ENCODE peak calls at places on chromosomes 2 and 18, in four cellular contexts. One of them, this sample, is unnamed.
A peak's percentile ranks its signal among the peaks of the same experiment; 100 is the strongest.

GRCh38 chr18:60391571-60392226 is 19.1 kb upstream of the MC4R start:
- DNase-seq in PC-3: no peak
- DNase-seq in A549: no peak
- DNase-seq in SIG-M5: no peak
- DNase-seq in this sample: no peak

GRCh38 chr18:5997361-5997760 is 102.0 kb upstream of the TMEM200C start:
- DNase-seq in PC-3: no peak
- DNase-seq in A549: no peak
- DNase-seq in SIG-M5: no peak
- DNase-seq in this sample: no peak

GRCh38 chr2:174794851-174795374 is 30.6 kb upstream of the CHRNA1 start:
- DNase-seq in PC-3: no peak
- DNase-seq in A549: no peak
- DNase-seq in SIG-M5: no peak
- DNase-seq in this sample: no peak

GRCh38 chr18:3554091-3554601 is 104.2 kb downstream of the TGIF1 start:
- DNase-seq in PC-3: no peak
- DNase-seq in A549: no peak
- DNase-seq in SIG-M5: no peak
- DNase-seq in this sample: peak; percentile 47

GRCh38 chr2:143071185-143071876 is 57.9 kb upstream of the ARHGAP15 start:
- DNase-seq in PC-3: peak; percentile 53
- DNase-seq in A549: no peak
- DNase-seq in SIG-M5: no peak
- DNase-seq in this sample: no peak

GRCh38 chr2:85605406-85606115 is 3.1 kb upstream of the TMEM150A start:
- DNase-seq in PC-3: no peak
- DNase-seq in A549: no peak
- DNase-seq in SIG-M5: no peak
- DNase-seq in this sample: no peak

GRCh38 chr2:149458502-149458901 is 128.1 kb downstream of the LYPD6 start:
- DNase-seq in PC-3: no peak
- DNase-seq in A549: no peak
- DNase-seq in SIG-M5: no peak
- DNase-seq in this sample: no peak

GRCh38 chr2:219109468-219109867 is 48.7 kb upstream of the IHH start:
- DNase-seq in PC-3: no peak
- DNase-seq in A549: no peak
- DNase-seq in SIG-M5: no peak
- DNase-seq in this sample: peak; percentile 18

GRCh38 chr2:205245652-205246051 is 436.6 kb upstream of the NRP2 start:
- DNase-seq in PC-3: peak; percentile 47
- DNase-seq in A549: no peak
- DNase-seq in SIG-M5: no peak
- DNase-seq in this sample: no peak

GRCh38 chr2:237408280-237408679 is 5.7 kb downstream of the COL6A3 start:
- DNase-seq in PC-3: no peak
- DNase-seq in A549: no peak
- DNase-seq in SIG-M5: no peak
- DNase-seq in this sample: no peak

GRCh38 chr18:59358611-59359575 is at the start of gene LMAN1:
- DNase-seq in PC-3: peak; percentile 94
- DNase-seq in A549: peak; percentile 81
- DNase-seq in SIG-M5: peak; percentile 36
- DNase-seq in this sample: peak; percentile 80

GRCh38 chr2:13522917-13523821 is 806.4 kb downstream of the TRIB2 start:
- DNase-seq in PC-3: peak; percentile 68
- DNase-seq in A549: no peak
- DNase-seq in SIG-M5: no peak
- DNase-seq in this sample: no peak

GRCh38 chr2:385061-385460 is 97.2 kb upstream of the ALKAL2 start:
- DNase-seq in PC-3: no peak
- DNase-seq in A549: no peak
- DNase-seq in SIG-M5: no peak
- DNase-seq in this sample: no peak

GRCh38 chr2:177891533-177891932 is 181.0 kb downstream of the PDE11A start:
- DNase-seq in PC-3: no peak
- DNase-seq in A549: no peak
- DNase-seq in SIG-M5: no peak
- DNase-seq in this sample: no peak

This sample was measured in NT2/D1.